ENCODE peak calls at places on chromosomes 13 and 19, in four cellular contexts. One of them, this sample, is unnamed.

GRCh38 chr19:38409631-38410133 is 6.8 kb downstream of the FAM98C start:
- DNase-seq in HL-60: no peak
- DNase-seq in psoas muscle: no peak
- DNase-seq in PC-9: no peak
- DNase-seq in this sample: no peak

GRCh38 chr13:33908111-33908510 is 90.2 kb downstream of the RFC3 start:
- DNase-seq in HL-60: no peak
- DNase-seq in psoas muscle: no peak
- DNase-seq in PC-9: no peak
- DNase-seq in this sample: no peak

GRCh38 chr13:46359731-46360130 is 27.3 kb downstream of the RUBCNL start:
- DNase-seq in HL-60: no peak
- DNase-seq in psoas muscle: no peak
- DNase-seq in PC-9: no peak
- DNase-seq in this sample: no peak

GRCh38 chr19:7554565-7554964 is 19.0 kb downstream of the PNPLA6 start:
- DNase-seq in HL-60: no peak
- DNase-seq in psoas muscle: no peak
- DNase-seq in PC-9: no peak
- DNase-seq in this sample: no peak

GRCh38 chr13:112651306-112651705 is 38.5 kb upstream of the ATP11A start:
- DNase-seq in HL-60: no peak
- DNase-seq in psoas muscle: no peak
- DNase-seq in PC-9: no peak
- DNase-seq in this sample: no peak

GRCh38 chr19:16830679-16831078 is 1.5 kb downstream of the SIN3B start:
- DNase-seq in HL-60: no peak
- DNase-seq in psoas muscle: no peak
- DNase-seq in PC-9: no peak
- DNase-seq in this sample: no peak

GRCh38 chr13:50422181-50423148 is 407.2 kb downstream of the KCNRG start:
- DNase-seq in HL-60: no peak
- DNase-seq in psoas muscle: no peak
- DNase-seq in PC-9: no peak
- DNase-seq in this sample: no peak

GRCh38 chr19:10363789-10364281 is 16.5 kb downstream of the TYK2 start:
- DNase-seq in HL-60: no peak
- DNase-seq in psoas muscle: no peak
- DNase-seq in PC-9: peak; percentile 24
- DNase-seq in this sample: no peak

GRCh38 chr13:51370116-51370515 is 30.6 kb downstream of the SERPINE3 start:
- DNase-seq in HL-60: no peak
- DNase-seq in psoas muscle: no peak
- DNase-seq in PC-9: no peak
- DNase-seq in this sample: no peak

GRCh38 chr13:110915057-110915873 is at the start of gene ANKRD10:
- DNase-seq in HL-60: peak; percentile 99
- DNase-seq in psoas muscle: peak; percentile 100
- DNase-seq in PC-9: peak; percentile 100
- DNase-seq in this sample: peak; percentile 99
- TF ChIP-seq CTCF in HL-60: peak; percentile 37
- TF ChIP-seq CTCF in psoas muscle: peak; percentile 86
- TF ChIP-seq CTCF in PC-9: peak; percentile 81
- TF ChIP-seq CTCF in this sample: peak; percentile 88

DNA sequence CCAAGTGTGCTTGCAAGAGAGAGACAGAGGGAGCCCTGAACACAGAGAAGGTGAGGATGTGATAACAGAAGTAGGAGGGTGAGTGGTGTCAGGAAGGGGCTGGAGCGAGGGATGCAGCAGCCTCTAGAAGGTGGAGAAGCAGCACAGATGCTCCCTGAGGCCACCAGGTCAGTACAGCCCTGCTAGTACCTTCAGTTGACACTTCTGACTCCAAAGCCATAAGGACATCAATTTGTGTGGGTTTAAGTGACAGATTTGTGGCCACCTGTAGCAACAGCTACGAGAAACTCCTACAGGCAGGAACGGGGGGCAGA is 6.9 kb downstream of the ERICH4 start:
- DNase-seq in HL-60: no peak
- DNase-seq in psoas muscle: no peak
- DNase-seq in PC-9: no peak
- DNase-seq in this sample: no peak
- H3K4me3 ChIP-seq in HL-60: no peak overlapping the region
- H3K4me3 ChIP-seq in psoas muscle: no peak overlapping the region
- H3K4me3 ChIP-seq in PC-9: no peak overlapping the region
- H3K4me3 ChIP-seq in this sample: no peak overlapping the region

GRCh38 chr13:110137677-110138008 is 169.3 kb downstream of the COL4A1 start:
- DNase-seq in HL-60: no peak
- DNase-seq in psoas muscle: no peak
- DNase-seq in PC-9: peak; percentile 78
- DNase-seq in this sample: peak; percentile 34

GRCh38 chr13:110140099-110140498 is 166.9 kb downstream of the COL4A1 start:
- DNase-seq in HL-60: no peak
- DNase-seq in psoas muscle: no peak
- DNase-seq in PC-9: no peak
- DNase-seq in this sample: no peak

GRCh38 chr13:110136660-110137585 is 170.0 kb downstream of the COL4A1 start:
- DNase-seq in HL-60: no peak
- DNase-seq in psoas muscle: no peak
- DNase-seq in PC-9: no peak
- DNase-seq in this sample: no peak

GRCh38 chr13:110138700-110139036 is 168.3 kb downstream of the COL4A1 start:
- DNase-seq in HL-60: no peak
- DNase-seq in psoas muscle: no peak
- DNase-seq in PC-9: no peak
- DNase-seq in this sample: no peak

GRCh38 chr13:110138009-110138699 is 168.8 kb downstream of the COL4A1 start:
- DNase-seq in HL-60: peak; percentile 89
- DNase-seq in psoas muscle: peak; percentile 88
- DNase-seq in PC-9: peak; percentile 82
- DNase-seq in this sample: peak; percentile 53
- TF ChIP-seq CTCF in HL-60: no peak
- TF ChIP-seq CTCF in psoas muscle: no peak
- TF ChIP-seq CTCF in PC-9: peak; percentile 42
- TF ChIP-seq CTCF in this sample: no peak

GRCh38 chr13:104011505-104012270 is 945.5 kb upstream of the SLC10A2 start:
- DNase-seq in HL-60: no peak
- DNase-seq in psoas muscle: peak; percentile 61
- DNase-seq in PC-9: no peak
- DNase-seq in this sample: peak; percentile 82
- H3K4me3 ChIP-seq in HL-60: no peak overlapping the region
- H3K4me3 ChIP-seq in psoas muscle: peak overlapping the region; percentile 63
- H3K4me3 ChIP-seq in PC-9: no peak overlapping the region
- H3K4me3 ChIP-seq in this sample: peak overlapping the region; percentile 14

GRCh38 chr13:95485045-95485517 is 67.4 kb upstream of the CLDN10 start:
- DNase-seq in HL-60: peak; percentile 53
- DNase-seq in psoas muscle: no peak
- DNase-seq in PC-9: no peak
- DNase-seq in this sample: no peak
- TF ChIP-seq CTCF in HL-60: no peak
- TF ChIP-seq CTCF in psoas muscle: no peak
- TF ChIP-seq CTCF in PC-9: no peak
- TF ChIP-seq CTCF in this sample: no peak

DNA sequence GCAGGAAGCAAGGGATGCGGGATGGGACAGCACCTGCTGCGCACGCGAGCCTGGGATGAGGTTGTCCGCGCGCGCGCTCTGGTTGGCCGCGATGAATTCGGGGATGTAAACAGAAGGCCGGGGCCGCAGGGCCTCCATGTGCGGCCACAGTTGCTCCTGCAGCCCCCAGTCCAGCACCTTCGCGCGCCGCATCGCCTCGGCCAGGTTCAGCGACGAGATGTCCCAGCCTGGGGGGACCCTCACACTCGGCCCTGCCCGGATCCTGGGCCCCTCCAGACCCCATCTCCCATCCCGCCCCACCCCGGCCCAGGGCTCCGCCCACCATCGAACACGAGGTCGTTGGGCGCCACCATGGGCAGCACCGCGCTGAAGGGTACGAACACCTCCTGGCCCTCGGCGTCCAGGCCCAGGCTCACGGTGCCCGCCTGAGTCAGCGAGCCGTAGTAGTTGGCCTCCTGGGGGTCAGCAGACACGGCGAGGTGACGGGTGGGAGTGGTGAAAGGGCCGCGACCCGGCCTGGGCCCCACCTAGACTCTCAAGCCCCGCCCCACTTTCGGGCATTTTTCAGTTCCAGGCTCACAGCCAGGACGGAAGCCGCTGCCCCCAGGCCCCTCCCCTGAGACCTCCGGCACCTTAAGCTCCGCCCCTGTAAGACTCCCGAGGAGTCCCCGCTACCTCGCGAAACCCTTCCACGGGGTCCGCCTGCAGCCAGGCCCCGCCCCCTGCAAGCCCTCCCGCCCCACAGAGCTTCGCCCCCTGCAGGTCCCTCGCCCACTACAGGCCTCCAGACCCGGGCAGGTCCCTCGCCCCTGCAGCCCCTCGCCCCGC is 1.1 kb downstream of the ISYNA1 start:
- DNase-seq in HL-60: no peak
- DNase-seq in psoas muscle: peak; percentile 83
- DNase-seq in PC-9: peak; percentile 87
- DNase-seq in this sample: peak; percentile 92
- H3K4me3 ChIP-seq in HL-60: peak overlapping the region; percentile 36
- H3K4me3 ChIP-seq in psoas muscle: peak overlapping the region; percentile 68
- H3K4me3 ChIP-seq in PC-9: peak overlapping the region; percentile 74
- H3K4me3 ChIP-seq in this sample: peak overlapping the region; percentile 74

GRCh38 chr19:50280074-50280473 is 49.1 kb downstream of the KCNC3 start:
- DNase-seq in HL-60: no peak
- DNase-seq in psoas muscle: no peak
- DNase-seq in PC-9: no peak
- DNase-seq in this sample: no peak
- TF ChIP-seq CTCF in HL-60: no peak
- TF ChIP-seq CTCF in psoas muscle: no peak
- TF ChIP-seq CTCF in PC-9: no peak
- TF ChIP-seq CTCF in this sample: no peak

GRCh38 chr19:46020819-46021125 is 2.1 kb downstream of the PGLYRP1 start:
- DNase-seq in HL-60: no peak
- DNase-seq in psoas muscle: no peak
- DNase-seq in PC-9: no peak
- DNase-seq in this sample: no peak
- H3K4me3 ChIP-seq in HL-60: no peak overlapping the region
- H3K4me3 ChIP-seq in psoas muscle: no peak overlapping the region
- H3K4me3 ChIP-seq in PC-9: no peak overlapping the region
- H3K4me3 ChIP-seq in this sample: no peak overlapping the region